ENCODE peak calls at places on chromosome 2, in ten cellular contexts. One of them, this sample, is unnamed.

GRCh38 chr2:12211326-12212170 is 465.1 kb downstream of the LPIN1 start:
- DNase-seq in CD8-positive, alpha-beta T cell: no peak
- DNase-seq in GM23338: no peak
- DNase-seq in ovary: no peak
- DNase-seq in IMR-90: no peak
- DNase-seq in esophagus squamous epithelium: no peak
- DNase-seq in right lobe of liver: no peak
- DNase-seq in keratinocyte: no peak
- DNase-seq in effector memory CD4-positive, alpha-beta T cell: no peak
- DNase-seq in fibroblast of lung: no peak
- DNase-seq in this sample: no peak

GRCh38 chr2:95274291-95275150 is at the start of gene PROM2:
- DNase-seq in CD8-positive, alpha-beta T cell: no peak
- DNase-seq in GM23338: peak; percentile 89
- DNase-seq in ovary: peak; percentile 9
- DNase-seq in IMR-90: no peak
- DNase-seq in esophagus squamous epithelium: no peak
- DNase-seq in right lobe of liver: peak; percentile 42
- DNase-seq in keratinocyte: no peak
- DNase-seq in effector memory CD4-positive, alpha-beta T cell: no peak
- DNase-seq in fibroblast of lung: no peak
- DNase-seq in this sample: no peak

GRCh38 chr2:234649951-234650350 is 153.1 kb upstream of the ARL4C start:
- DNase-seq in CD8-positive, alpha-beta T cell: no peak
- DNase-seq in GM23338: no peak
- DNase-seq in ovary: no peak
- DNase-seq in IMR-90: no peak
- DNase-seq in esophagus squamous epithelium: no peak
- DNase-seq in right lobe of liver: no peak
- DNase-seq in keratinocyte: no peak
- DNase-seq in effector memory CD4-positive, alpha-beta T cell: no peak
- DNase-seq in fibroblast of lung: no peak
- DNase-seq in this sample: no peak

GRCh38 chr2:121084137-121084680 is 200.8 kb downstream of the TFCP2L1 start:
- DNase-seq in CD8-positive, alpha-beta T cell: no peak
- DNase-seq in GM23338: no peak
- DNase-seq in ovary: no peak
- DNase-seq in IMR-90: no peak
- DNase-seq in esophagus squamous epithelium: no peak
- DNase-seq in right lobe of liver: no peak
- DNase-seq in keratinocyte: no peak
- DNase-seq in effector memory CD4-positive, alpha-beta T cell: no peak
- DNase-seq in fibroblast of lung: no peak
- DNase-seq in this sample: no peak

GRCh38 chr2:238874330-238875050 is 26.6 kb downstream of the TWIST2 start:
- DNase-seq in CD8-positive, alpha-beta T cell: no peak
- DNase-seq in GM23338: no peak
- DNase-seq in ovary: peak; percentile 9
- DNase-seq in IMR-90: no peak
- DNase-seq in esophagus squamous epithelium: no peak
- DNase-seq in right lobe of liver: peak; percentile 23
- DNase-seq in keratinocyte: no peak
- DNase-seq in effector memory CD4-positive, alpha-beta T cell: no peak
- DNase-seq in fibroblast of lung: no peak
- DNase-seq in this sample: no peak

GRCh38 chr2:134573724-134574123 is 145.1 kb downstream of the TMEM163 start:
- DNase-seq in CD8-positive, alpha-beta T cell: no peak
- DNase-seq in GM23338: no peak
- DNase-seq in ovary: no peak
- DNase-seq in IMR-90: no peak
- DNase-seq in esophagus squamous epithelium: no peak
- DNase-seq in right lobe of liver: no peak
- DNase-seq in keratinocyte: no peak
- DNase-seq in effector memory CD4-positive, alpha-beta T cell: no peak
- DNase-seq in fibroblast of lung: no peak
- DNase-seq in this sample: no peak

GRCh38 chr2:135819211-135819610 is 17.8 kb downstream of the LCT start:
- DNase-seq in CD8-positive, alpha-beta T cell: no peak
- DNase-seq in GM23338: peak; percentile 71
- DNase-seq in ovary: no peak
- DNase-seq in IMR-90: peak; percentile 50
- DNase-seq in esophagus squamous epithelium: no peak
- DNase-seq in right lobe of liver: no peak
- DNase-seq in keratinocyte: no peak
- DNase-seq in effector memory CD4-positive, alpha-beta T cell: no peak
- DNase-seq in fibroblast of lung: peak; percentile 17
- DNase-seq in this sample: no peak

GRCh38 chr2:105919191-105919811 is 174.6 kb downstream of the NCK2 start:
- DNase-seq in CD8-positive, alpha-beta T cell: no peak
- DNase-seq in GM23338: no peak
- DNase-seq in ovary: no peak
- DNase-seq in IMR-90: no peak
- DNase-seq in esophagus squamous epithelium: no peak
- DNase-seq in right lobe of liver: no peak
- DNase-seq in keratinocyte: peak; percentile 13
- DNase-seq in effector memory CD4-positive, alpha-beta T cell: no peak
- DNase-seq in fibroblast of lung: no peak
- DNase-seq in this sample: no peak

GRCh38 chr2:26793518-26793917 is 7.7 kb downstream of the CENPA start:
- DNase-seq in CD8-positive, alpha-beta T cell: no peak
- DNase-seq in GM23338: no peak
- DNase-seq in ovary: no peak
- DNase-seq in IMR-90: no peak
- DNase-seq in esophagus squamous epithelium: no peak
- DNase-seq in right lobe of liver: no peak
- DNase-seq in keratinocyte: no peak
- DNase-seq in effector memory CD4-positive, alpha-beta T cell: no peak
- DNase-seq in fibroblast of lung: no peak
- DNase-seq in this sample: no peak

GRCh38 chr2:26792720-26793119 is 6.9 kb downstream of the CENPA start:
- DNase-seq in CD8-positive, alpha-beta T cell: no peak
- DNase-seq in GM23338: no peak
- DNase-seq in ovary: no peak
- DNase-seq in IMR-90: peak; percentile 12
- DNase-seq in esophagus squamous epithelium: no peak
- DNase-seq in right lobe of liver: no peak
- DNase-seq in keratinocyte: no peak
- DNase-seq in effector memory CD4-positive, alpha-beta T cell: no peak
- DNase-seq in fibroblast of lung: no peak
- DNase-seq in this sample: no peak
- H3K36me3 ChIP-seq in CD8-positive, alpha-beta T cell: no peaks in the 10 kb centered on the region
- H3K36me3 ChIP-seq in GM23338: peaks cover 21% of the 10 kb centered on the region
- H3K36me3 ChIP-seq in ovary: no peaks in the 10 kb centered on the region
- H3K36me3 ChIP-seq in IMR-90: peaks cover 4% of the 10 kb centered on the region
- H3K36me3 ChIP-seq in esophagus squamous epithelium: peaks cover 25% of the 10 kb centered on the region
- H3K36me3 ChIP-seq in right lobe of liver: no peaks in the 10 kb centered on the region
- H3K36me3 ChIP-seq in keratinocyte: peaks cover 30% of the 10 kb centered on the region
- H3K36me3 ChIP-seq in effector memory CD4-positive, alpha-beta T cell: no peaks in the 10 kb centered on the region
- H3K36me3 ChIP-seq in fibroblast of lung: peaks cover 12% of the 10 kb centered on the region
- H3K36me3 ChIP-seq in this sample: peaks cover 34% of the 10 kb centered on the region

GRCh38 chr2:233386382-233387041 is 32.2 kb downstream of the DGKD start:
- DNase-seq in CD8-positive, alpha-beta T cell: no peak
- DNase-seq in GM23338: no peak
- DNase-seq in ovary: peak; percentile 46
- DNase-seq in IMR-90: peak; percentile 51
- DNase-seq in esophagus squamous epithelium: no peak
- DNase-seq in right lobe of liver: no peak
- DNase-seq in keratinocyte: no peak
- DNase-seq in effector memory CD4-positive, alpha-beta T cell: no peak
- DNase-seq in fibroblast of lung: peak; percentile 83
- DNase-seq in this sample: no peak
- H3K4me1 ChIP-seq in CD8-positive, alpha-beta T cell: peaks cover 79% of the 10 kb centered on the region
- H3K4me1 ChIP-seq in GM23338: no peaks in the 10 kb centered on the region
- H3K4me1 ChIP-seq in ovary: peaks cover 32% of the 10 kb centered on the region
- H3K4me1 ChIP-seq in IMR-90: peaks cover 24% of the 10 kb centered on the region
- H3K4me1 ChIP-seq in esophagus squamous epithelium: peaks cover 7% of the 10 kb centered on the region
- H3K4me1 ChIP-seq in right lobe of liver: no peaks in the 10 kb centered on the region
- H3K4me1 ChIP-seq in keratinocyte: peaks cover 19% of the 10 kb centered on the region
- H3K4me1 ChIP-seq in effector memory CD4-positive, alpha-beta T cell: peaks cover 14% of the 10 kb centered on the region
- H3K4me1 ChIP-seq in fibroblast of lung: peaks cover 17% of the 10 kb centered on the region
- H3K4me1 ChIP-seq in this sample: peaks cover 4% of the 10 kb centered on the region

GRCh38 chr2:64696631-64697030 is 42.9 kb upstream of the SERTAD2 start:
- DNase-seq in CD8-positive, alpha-beta T cell: no peak
- DNase-seq in GM23338: no peak
- DNase-seq in ovary: no peak
- DNase-seq in IMR-90: no peak
- DNase-seq in esophagus squamous epithelium: no peak
- DNase-seq in right lobe of liver: no peak
- DNase-seq in keratinocyte: no peak
- DNase-seq in effector memory CD4-positive, alpha-beta T cell: no peak
- DNase-seq in fibroblast of lung: no peak
- DNase-seq in this sample: no peak

GRCh38 chr2:64698668-64699444 is 45.1 kb upstream of the SERTAD2 start:
- DNase-seq in CD8-positive, alpha-beta T cell: no peak
- DNase-seq in GM23338: no peak
- DNase-seq in ovary: no peak
- DNase-seq in IMR-90: peak; percentile 94
- DNase-seq in esophagus squamous epithelium: no peak
- DNase-seq in right lobe of liver: no peak
- DNase-seq in keratinocyte: peak; percentile 7
- DNase-seq in effector memory CD4-positive, alpha-beta T cell: no peak
- DNase-seq in fibroblast of lung: peak; percentile 80
- DNase-seq in this sample: no peak

GRCh38 chr2:64697286-64698023 is 43.7 kb upstream of the SERTAD2 start:
- DNase-seq in CD8-positive, alpha-beta T cell: no peak
- DNase-seq in GM23338: no peak
- DNase-seq in ovary: no peak
- DNase-seq in IMR-90: peak; percentile 50
- DNase-seq in esophagus squamous epithelium: no peak
- DNase-seq in right lobe of liver: no peak
- DNase-seq in keratinocyte: no peak
- DNase-seq in effector memory CD4-positive, alpha-beta T cell: no peak
- DNase-seq in fibroblast of lung: peak; percentile 23
- DNase-seq in this sample: no peak

GRCh38 chr2:64699712-64700111 is 46.0 kb upstream of the SERTAD2 start:
- DNase-seq in CD8-positive, alpha-beta T cell: peak; percentile 25
- DNase-seq in GM23338: peak; percentile 60
- DNase-seq in ovary: no peak
- DNase-seq in IMR-90: no peak
- DNase-seq in esophagus squamous epithelium: no peak
- DNase-seq in right lobe of liver: no peak
- DNase-seq in keratinocyte: no peak
- DNase-seq in effector memory CD4-positive, alpha-beta T cell: peak; percentile 0
- DNase-seq in fibroblast of lung: no peak
- DNase-seq in this sample: no peak

DNA sequence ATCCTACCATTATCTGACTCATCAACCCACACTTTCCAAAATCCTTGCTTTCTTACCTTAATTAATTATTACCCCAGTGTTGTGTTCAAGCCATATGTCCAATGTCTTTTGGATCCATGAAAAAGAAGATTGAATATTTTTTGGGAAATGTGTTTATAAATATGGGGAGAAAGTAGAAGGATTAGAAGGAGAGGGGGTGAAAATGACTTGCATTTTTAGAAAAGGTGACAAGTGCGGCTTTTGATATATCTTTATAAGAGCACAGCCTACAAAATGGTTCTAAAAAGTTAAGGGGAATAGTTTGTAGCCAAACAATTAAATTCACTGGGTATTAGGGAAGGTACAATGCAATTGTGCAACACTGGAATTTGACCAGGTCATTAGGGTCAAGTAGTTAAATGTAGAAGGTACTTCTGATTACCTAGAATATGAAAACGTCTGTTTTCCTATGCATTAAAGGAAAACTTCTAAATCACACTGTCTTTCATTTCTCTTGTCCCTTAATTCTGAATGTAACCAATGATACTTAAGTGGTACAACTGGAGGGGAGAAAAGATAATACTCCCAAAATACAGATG is 44.4 kb upstream of the SERTAD2 start:
- DNase-seq in CD8-positive, alpha-beta T cell: no peak
- DNase-seq in GM23338: no peak
- DNase-seq in ovary: no peak
- DNase-seq in IMR-90: no peak
- DNase-seq in esophagus squamous epithelium: no peak
- DNase-seq in right lobe of liver: no peak
- DNase-seq in keratinocyte: no peak
- DNase-seq in effector memory CD4-positive, alpha-beta T cell: no peak
- DNase-seq in fibroblast of lung: no peak
- DNase-seq in this sample: no peak
- H3K27ac ChIP-seq in CD8-positive, alpha-beta T cell: no peak overlapping the region
- H3K27ac ChIP-seq in GM23338: no peak overlapping the region
- H3K27ac ChIP-seq in ovary: no peak overlapping the region
- H3K27ac ChIP-seq in IMR-90: no peak overlapping the region
- H3K27ac ChIP-seq in esophagus squamous epithelium: no peak overlapping the region
- H3K27ac ChIP-seq in right lobe of liver: peak overlapping the region; percentile 14
- H3K27ac ChIP-seq in keratinocyte: no peak overlapping the region
- H3K27ac ChIP-seq in effector memory CD4-positive, alpha-beta T cell: no peak overlapping the region
- H3K27ac ChIP-seq in fibroblast of lung: no peak overlapping the region
- H3K27ac ChIP-seq in this sample: no peak overlapping the region

GRCh38 chr2:15609341-15610042 is 17.8 kb downstream of the DDX1 start:
- DNase-seq in CD8-positive, alpha-beta T cell: no peak
- DNase-seq in GM23338: no peak
- DNase-seq in ovary: no peak
- DNase-seq in IMR-90: no peak
- DNase-seq in esophagus squamous epithelium: no peak
- DNase-seq in right lobe of liver: no peak
- DNase-seq in keratinocyte: no peak
- DNase-seq in effector memory CD4-positive, alpha-beta T cell: no peak
- DNase-seq in fibroblast of lung: no peak
- DNase-seq in this sample: no peak

GRCh38 chr2:15606481-15607441 is 15.1 kb downstream of the DDX1 start:
- DNase-seq in CD8-positive, alpha-beta T cell: no peak
- DNase-seq in GM23338: no peak
- DNase-seq in ovary: no peak
- DNase-seq in IMR-90: no peak
- DNase-seq in esophagus squamous epithelium: no peak
- DNase-seq in right lobe of liver: no peak
- DNase-seq in keratinocyte: no peak
- DNase-seq in effector memory CD4-positive, alpha-beta T cell: no peak
- DNase-seq in fibroblast of lung: no peak
- DNase-seq in this sample: no peak

GRCh38 chr2:15610430-15610952 is 18.8 kb downstream of the DDX1 start:
- DNase-seq in CD8-positive, alpha-beta T cell: no peak
- DNase-seq in GM23338: no peak
- DNase-seq in ovary: no peak
- DNase-seq in IMR-90: no peak
- DNase-seq in esophagus squamous epithelium: no peak
- DNase-seq in right lobe of liver: no peak
- DNase-seq in keratinocyte: no peak
- DNase-seq in effector memory CD4-positive, alpha-beta T cell: no peak
- DNase-seq in fibroblast of lung: no peak
- DNase-seq in this sample: no peak

GRCh38 chr2:15607709-15608391 is 16.2 kb downstream of the DDX1 start:
- DNase-seq in CD8-positive, alpha-beta T cell: no peak
- DNase-seq in GM23338: no peak
- DNase-seq in ovary: no peak
- DNase-seq in IMR-90: no peak
- DNase-seq in esophagus squamous epithelium: no peak
- DNase-seq in right lobe of liver: no peak
- DNase-seq in keratinocyte: no peak
- DNase-seq in effector memory CD4-positive, alpha-beta T cell: no peak
- DNase-seq in fibroblast of lung: no peak
- DNase-seq in this sample: no peak

GRCh38 chr2:15608392-15608761 is 16.7 kb downstream of the DDX1 start:
- DNase-seq in CD8-positive, alpha-beta T cell: no peak
- DNase-seq in GM23338: no peak
- DNase-seq in ovary: no peak
- DNase-seq in IMR-90: no peak
- DNase-seq in esophagus squamous epithelium: no peak
- DNase-seq in right lobe of liver: no peak
- DNase-seq in keratinocyte: no peak
- DNase-seq in effector memory CD4-positive, alpha-beta T cell: no peak
- DNase-seq in fibroblast of lung: no peak
- DNase-seq in this sample: no peak
- H3K36me3 ChIP-seq in CD8-positive, alpha-beta T cell: peaks cover 42% of the 10 kb centered on the region
- H3K36me3 ChIP-seq in GM23338: peaks cover 53% of the 10 kb centered on the region
- H3K36me3 ChIP-seq in ovary: no peaks in the 10 kb centered on the region
- H3K36me3 ChIP-seq in IMR-90: peaks cover 33% of the 10 kb centered on the region
- H3K36me3 ChIP-seq in esophagus squamous epithelium: peaks cover 81% of the 10 kb centered on the region
- H3K36me3 ChIP-seq in right lobe of liver: peaks cover 32% of the 10 kb centered on the region
- H3K36me3 ChIP-seq in keratinocyte: peaks cover 30% of the 10 kb centered on the region
- H3K36me3 ChIP-seq in effector memory CD4-positive, alpha-beta T cell: peaks cover 62% of the 10 kb centered on the region
- H3K36me3 ChIP-seq in fibroblast of lung: peaks cover 15% of the 10 kb centered on the region
- H3K36me3 ChIP-seq in this sample: peaks cover 43% of the 10 kb centered on the region